ENCODE peak calls at places on chromosomes 5 and 9, in five cellular contexts. One of them, this sample, is unnamed.

GRCh38 chr9:136901516-136902258 is 15.4 kb downstream of the TRAF2 start:
- DNase-seq in IMR-90: peak; percentile 45
- DNase-seq in ovary: no peak
- DNase-seq in spleen: peak; percentile 83
- DNase-seq in lung: peak; percentile 52
- DNase-seq in this sample: peak; percentile 80

GRCh38 chr5:68343421-68343826 is 127.9 kb downstream of the PIK3R1 start:
- DNase-seq in IMR-90: peak; percentile 81
- DNase-seq in ovary: no peak
- DNase-seq in spleen: no peak
- DNase-seq in lung: peak; percentile 42
- DNase-seq in this sample: peak; percentile 88

GRCh38 chr9:124791106-124791505 is 14.2 kb downstream of the OLFML2A start:
- DNase-seq in IMR-90: no peak
- DNase-seq in ovary: no peak
- DNase-seq in spleen: peak; percentile 33
- DNase-seq in lung: no peak
- DNase-seq in this sample: no peak

GRCh38 chr9:73143606-73144328 is 7.9 kb upstream of the ANXA1 start:
- DNase-seq in IMR-90: peak; percentile 88
- DNase-seq in ovary: no peak
- DNase-seq in spleen: no peak
- DNase-seq in lung: no peak
- DNase-seq in this sample: peak; percentile 50

GRCh38 chr5:179530069-179530998 is 20.0 kb upstream of the RUFY1 start:
- DNase-seq in IMR-90: no peak
- DNase-seq in ovary: peak; percentile 44
- DNase-seq in spleen: peak; percentile 95
- DNase-seq in lung: peak; percentile 54
- DNase-seq in this sample: peak; percentile 40

GRCh38 chr9:87713990-87714335 is 12.0 kb upstream of the CTSL start:
- DNase-seq in IMR-90: no peak
- DNase-seq in ovary: no peak
- DNase-seq in spleen: no peak
- DNase-seq in lung: no peak
- DNase-seq in this sample: no peak

GRCh38 chr5:21171038-21171437 is 1183.0 kb upstream of the CDH18 start:
- DNase-seq in IMR-90: no peak
- DNase-seq in ovary: no peak
- DNase-seq in spleen: no peak
- DNase-seq in lung: no peak
- DNase-seq in this sample: no peak

GRCh38 chr5:32168460-32169033 is 5.6 kb downstream of the GOLPH3 start:
- DNase-seq in IMR-90: no peak
- DNase-seq in ovary: no peak
- DNase-seq in spleen: no peak
- DNase-seq in lung: no peak
- DNase-seq in this sample: no peak

GRCh38 chr5:181189363-181189961 is 15.5 kb downstream of the TRIM7 start:
- DNase-seq in IMR-90: peak; percentile 30
- DNase-seq in ovary: peak; percentile 53
- DNase-seq in spleen: peak; percentile 89
- DNase-seq in lung: no peak
- DNase-seq in this sample: peak; percentile 39

GRCh38 chr9:88219601-88220000 is 81.3 kb upstream of the SPATA31C2 start:
- DNase-seq in IMR-90: no peak
- DNase-seq in ovary: no peak
- DNase-seq in spleen: no peak
- DNase-seq in lung: no peak
- DNase-seq in this sample: no peak

GRCh38 chr5:12772276-12772675 is 868.0 kb upstream of the CTNND2 start:
- DNase-seq in IMR-90: no peak
- DNase-seq in ovary: no peak
- DNase-seq in spleen: no peak
- DNase-seq in lung: no peak
- DNase-seq in this sample: no peak

GRCh38 chr5:5483880-5484595 is 61.6 kb downstream of the ICE1 start:
- DNase-seq in IMR-90: peak; percentile 52
- DNase-seq in ovary: no peak
- DNase-seq in spleen: no peak
- DNase-seq in lung: no peak
- DNase-seq in this sample: no peak

GRCh38 chr5:56159521-56159947 is 73.6 kb downstream of the ANKRD55 start:
- DNase-seq in IMR-90: no peak
- DNase-seq in ovary: no peak
- DNase-seq in spleen: no peak
- DNase-seq in lung: no peak
- DNase-seq in this sample: no peak

GRCh38 chr5:141150215-141150992 is 547 bp downstream of the PCDHB6 start:
- DNase-seq in IMR-90: no peak
- DNase-seq in ovary: no peak
- DNase-seq in spleen: no peak
- DNase-seq in lung: no peak
- DNase-seq in this sample: no peak

GRCh38 chr5:32089146-32090000 is 84.7 kb downstream of the GOLPH3 start:
- DNase-seq in IMR-90: no peak
- DNase-seq in ovary: no peak
- DNase-seq in spleen: no peak
- DNase-seq in lung: no peak
- DNase-seq in this sample: no peak

GRCh38 chr5:88544131-88544530 is 275.5 kb upstream of the TMEM161B start:
- DNase-seq in IMR-90: no peak
- DNase-seq in ovary: no peak
- DNase-seq in spleen: no peak
- DNase-seq in lung: no peak
- DNase-seq in this sample: no peak

GRCh38 chr5:130282044-130282443 is 377.8 kb downstream of the CHSY3 start:
- DNase-seq in IMR-90: no peak
- DNase-seq in ovary: no peak
- DNase-seq in spleen: no peak
- DNase-seq in lung: no peak
- DNase-seq in this sample: no peak

GRCh38 chr9:97747201-97747965 is 50.2 kb upstream of the XPA start:
- DNase-seq in IMR-90: no peak
- DNase-seq in ovary: no peak
- DNase-seq in spleen: no peak
- DNase-seq in lung: no peak
- DNase-seq in this sample: peak; percentile 54

GRCh38 chr9:16136961-16137360 is 584.1 kb downstream of the CCDC171 start:
- DNase-seq in IMR-90: peak; percentile 79
- DNase-seq in ovary: no peak
- DNase-seq in spleen: no peak
- DNase-seq in lung: no peak
- DNase-seq in this sample: no peak

GRCh38 chr5:149422429-149423286 is 43.6 kb upstream of the IL17B start:
- DNase-seq in IMR-90: peak; percentile 95
- DNase-seq in ovary: peak; percentile 90
- DNase-seq in spleen: peak; percentile 81
- DNase-seq in lung: peak; percentile 42
- DNase-seq in this sample: no peak

GRCh38 chr5:171629221-171630005 is 156.2 kb upstream of the SMIM23 start:
- DNase-seq in IMR-90: peak; percentile 7
- DNase-seq in ovary: no peak
- DNase-seq in spleen: no peak
- DNase-seq in lung: no peak
- DNase-seq in this sample: no peak

GRCh38 chr5:110268283-110268682 is 458.2 kb downstream of the TMEM232 start:
- DNase-seq in IMR-90: no peak
- DNase-seq in ovary: no peak
- DNase-seq in spleen: no peak
- DNase-seq in lung: no peak
- DNase-seq in this sample: no peak
- H3K27ac ChIP-seq in IMR-90: no peak overlapping the region
- H3K27ac ChIP-seq in ovary: no peak overlapping the region
- H3K27ac ChIP-seq in spleen: no peak overlapping the region
- H3K27ac ChIP-seq in lung: no peak overlapping the region
- H3K27ac ChIP-seq in this sample: no peak overlapping the region

GRCh38 chr5:54518146-54519082 is 855 bp downstream of the SNX18 start:
- DNase-seq in IMR-90: peak; percentile 49
- DNase-seq in ovary: peak; percentile 45
- DNase-seq in spleen: peak; percentile 95
- DNase-seq in lung: peak; percentile 59
- DNase-seq in this sample: peak; percentile 45

GRCh38 chr5:54520940-54521339 is 3.4 kb downstream of the SNX18 start:
- DNase-seq in IMR-90: no peak
- DNase-seq in ovary: no peak
- DNase-seq in spleen: no peak
- DNase-seq in lung: no peak
- DNase-seq in this sample: no peak

GRCh38 chr5:54522080-54522479 is 4.5 kb downstream of the SNX18 start:
- DNase-seq in IMR-90: no peak
- DNase-seq in ovary: no peak
- DNase-seq in spleen: no peak
- DNase-seq in lung: no peak
- DNase-seq in this sample: no peak

GRCh38 chr5:54519083-54519541 is 1.6 kb downstream of the SNX18 start:
- DNase-seq in IMR-90: no peak
- DNase-seq in ovary: peak; percentile 50
- DNase-seq in spleen: peak; percentile 86
- DNase-seq in lung: no peak
- DNase-seq in this sample: no peak

DNA sequence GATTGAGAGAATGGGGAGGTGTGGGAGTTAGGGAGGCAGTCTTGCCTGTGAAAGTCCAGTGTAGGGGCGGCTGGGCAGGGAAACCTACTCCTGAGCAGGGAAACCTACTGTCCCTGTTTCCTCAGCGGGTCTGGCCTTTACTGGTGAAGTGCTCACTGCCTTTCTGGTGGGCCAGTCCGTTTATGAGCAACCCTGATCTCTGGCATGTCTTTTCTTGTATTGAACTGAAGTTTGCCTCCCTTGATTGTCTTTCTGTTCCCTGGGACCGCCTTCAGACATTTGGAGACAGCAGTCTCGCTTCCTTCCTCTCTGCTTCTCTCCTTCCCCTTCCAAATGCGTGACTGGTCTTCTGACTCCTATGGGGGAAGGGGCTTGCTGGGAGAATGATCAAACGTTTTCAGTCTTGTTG is 2.9 kb downstream of the SNX18 start:
- DNase-seq in IMR-90: peak; percentile 56
- DNase-seq in ovary: no peak
- DNase-seq in spleen: no peak
- DNase-seq in lung: no peak
- DNase-seq in this sample: peak; percentile 43
- H3K27ac ChIP-seq in IMR-90: peak overlapping the region; percentile 92
- H3K27ac ChIP-seq in ovary: peak overlapping the region; percentile 35
- H3K27ac ChIP-seq in spleen: peak overlapping the region; percentile 92
- H3K27ac ChIP-seq in lung: peak overlapping the region; percentile 75
- H3K27ac ChIP-seq in this sample: no peak overlapping the region

GRCh38 chr9:123269316-123269715 is 930 bp upstream of the STRBP start:
- DNase-seq in IMR-90: no peak
- DNase-seq in ovary: peak; percentile 16
- DNase-seq in spleen: no peak
- DNase-seq in lung: no peak
- DNase-seq in this sample: no peak
- H3K27ac ChIP-seq in IMR-90: no peak overlapping the region
- H3K27ac ChIP-seq in ovary: no peak overlapping the region
- H3K27ac ChIP-seq in spleen: peak overlapping the region; percentile 73
- H3K27ac ChIP-seq in lung: peak overlapping the region; percentile 61
- H3K27ac ChIP-seq in this sample: peak overlapping the region; percentile 84

DNA sequence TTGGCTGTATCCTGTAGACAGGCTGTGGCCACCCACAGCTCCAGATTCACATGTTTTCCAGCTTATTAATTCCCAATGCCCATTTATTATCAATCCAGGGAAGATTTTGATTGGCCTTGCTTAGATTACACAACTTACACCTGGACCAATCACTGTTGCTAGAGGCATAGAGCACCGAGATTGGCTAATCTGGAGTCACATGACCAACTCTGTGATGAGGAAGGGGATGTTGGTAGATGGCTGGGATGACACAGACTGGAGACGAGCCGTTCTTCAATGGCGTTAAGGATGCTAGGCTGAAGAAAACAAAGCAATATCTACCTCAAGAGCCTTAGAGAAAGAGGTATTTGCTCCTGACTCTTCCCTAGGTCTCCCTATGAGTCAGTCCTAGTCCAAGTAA is 326.2 kb upstream of the KLF4 start:
- DNase-seq in IMR-90: no peak
- DNase-seq in ovary: no peak
- DNase-seq in spleen: no peak
- DNase-seq in lung: no peak
- DNase-seq in this sample: no peak
- H3K27ac ChIP-seq in IMR-90: no peak overlapping the region
- H3K27ac ChIP-seq in ovary: no peak overlapping the region
- H3K27ac ChIP-seq in spleen: no peak overlapping the region
- H3K27ac ChIP-seq in lung: no peak overlapping the region
- H3K27ac ChIP-seq in this sample: no peak overlapping the region

GRCh38 chr5:124907098-124907644 is 160.7 kb upstream of the ZNF608 start:
- DNase-seq in IMR-90: no peak
- DNase-seq in ovary: no peak
- DNase-seq in spleen: no peak
- DNase-seq in lung: no peak
- DNase-seq in this sample: no peak

GRCh38 chr5:124908603-124909451 is 162.4 kb upstream of the ZNF608 start:
- DNase-seq in IMR-90: peak; percentile 18
- DNase-seq in ovary: no peak
- DNase-seq in spleen: no peak
- DNase-seq in lung: no peak
- DNase-seq in this sample: peak; percentile 92

GRCh38 chr5:124905256-124905655 is 158.8 kb upstream of the ZNF608 start:
- DNase-seq in IMR-90: no peak
- DNase-seq in ovary: no peak
- DNase-seq in spleen: no peak
- DNase-seq in lung: no peak
- DNase-seq in this sample: no peak

GRCh38 chr5:124905756-124906155 is 159.3 kb upstream of the ZNF608 start:
- DNase-seq in IMR-90: no peak
- DNase-seq in ovary: no peak
- DNase-seq in spleen: no peak
- DNase-seq in lung: no peak
- DNase-seq in this sample: no peak

GRCh38 chr5:124906339-124907097 is 160.1 kb upstream of the ZNF608 start:
- DNase-seq in IMR-90: peak; percentile 79
- DNase-seq in ovary: peak; percentile 68
- DNase-seq in spleen: no peak
- DNase-seq in lung: peak; percentile 46
- DNase-seq in this sample: peak; percentile 71
- H3K27ac ChIP-seq in IMR-90: no peak overlapping the region
- H3K27ac ChIP-seq in ovary: no peak overlapping the region
- H3K27ac ChIP-seq in spleen: no peak overlapping the region
- H3K27ac ChIP-seq in lung: peak overlapping the region; percentile 65
- H3K27ac ChIP-seq in this sample: peak overlapping the region; percentile 77

GRCh38 chr5:157109744-157110143 is 900 bp upstream of the HAVCR2 start:
- DNase-seq in IMR-90: no peak
- DNase-seq in ovary: no peak
- DNase-seq in spleen: no peak
- DNase-seq in lung: no peak
- DNase-seq in this sample: peak; percentile 33
- H3K27ac ChIP-seq in IMR-90: no peak overlapping the region
- H3K27ac ChIP-seq in ovary: no peak overlapping the region
- H3K27ac ChIP-seq in spleen: peak overlapping the region; percentile 80
- H3K27ac ChIP-seq in lung: peak overlapping the region; percentile 79
- H3K27ac ChIP-seq in this sample: peak overlapping the region; percentile 84